ENCODE peak calls at places on chromosomes 12 and 14, in seven cellular contexts. S, L, Y, O, D, J and F are unnamed samples.

GRCh38 chr12:76029982-76030377 is 1.6 kb downstream of the PHLDA1 start:
- DNase-seq in L (no peak), D (peak), O (no peak), J (peak), Y (no peak), S (peak), F (no peak)

GRCh38 chr12:6547987-6548386 is 7.9 kb downstream of the IFFO1 start:
- DNase-seq in O (no peak), D (no peak), S (no peak), L (no peak), J (peak), Y (no peak), F (no peak)

GRCh38 chr12:112353389-112353788 is 28.8 kb downstream of the HECTD4 start:
- DNase-seq in S (no peak), O (no peak), J (peak), L (peak), D (no peak), Y (no peak), F (no peak)

GRCh38 chr14:22848391-22849164 is 12.2 kb downstream of the MMP14 start:
- DNase-seq in J (peak), S (no peak), Y (peak), D (peak), L (no peak), O (peak), F (no peak)

GRCh38 chr12:50047693-50048250 is 9.6 kb upstream of the ASIC1 start:
- DNase-seq in S (no peak), Y (no peak), D (no peak), O (no peak), L (no peak), J (no peak), F (no peak)

GRCh38 chr14:53663709-53664108 is 292.9 kb downstream of the BMP4 start:
- DNase-seq in L (no peak), D (peak), O (no peak), J (peak), Y (no peak), S (peak), F (no peak)

GRCh38 chr12:14275886-14276285 is 89.6 kb upstream of the ATF7IP start:
- DNase-seq in D (no peak), J (no peak), L (no peak), O (no peak), S (no peak), Y (no peak), F (no peak)

GRCh38 chr14:104294628-104294982 is 156.2 kb downstream of the KIF26A start:
- DNase-seq in Y (peak), L (no peak), D (no peak), S (no peak), O (no peak), J (no peak), F (no peak)

GRCh38 chr14:75216427-75217006 is 40.1 kb upstream of the TMED10 start:
- DNase-seq in L (no peak), D (no peak), Y (no peak), J (no peak), O (no peak), S (no peak), F (no peak)

GRCh38 chr14:103401223-103402214 is 16.3 kb downstream of the MARK3 start:
- DNase-seq in S (peak), L (no peak), O (no peak), Y (no peak), J (peak), D (no peak), F (no peak)

GRCh38 chr12:630656-631632 is 32.3 kb downstream of the NINJ2 start:
- DNase-seq in S (no peak), L (no peak), Y (no peak), J (no peak), D (no peak), O (peak), F (no peak)

GRCh38 chr12:54059668-54060067 is 6.0 kb downstream of the HOXC4 start:
- DNase-seq in Y (no peak), J (no peak), D (no peak), S (no peak), L (no peak), O (no peak), F (no peak)

GRCh38 chr14:31010935-31011334 is 14.5 kb upstream of the AP4S1 start:
- DNase-seq in L (no peak), O (no peak), S (no peak), J (no peak), D (no peak), Y (no peak), F (no peak)

GRCh38 chr14:24279301-24280186 is 8.1 kb upstream of the RABGGTA start:
- DNase-seq in Y (no peak), J (no peak), O (no peak), S (no peak), L (peak), D (no peak), F (no peak)
- TF ChIP-seq CTCF in Y (no peak), J (peak), O (no peak), S (peak), L (peak), D (no peak), F (peak)

DNA sequence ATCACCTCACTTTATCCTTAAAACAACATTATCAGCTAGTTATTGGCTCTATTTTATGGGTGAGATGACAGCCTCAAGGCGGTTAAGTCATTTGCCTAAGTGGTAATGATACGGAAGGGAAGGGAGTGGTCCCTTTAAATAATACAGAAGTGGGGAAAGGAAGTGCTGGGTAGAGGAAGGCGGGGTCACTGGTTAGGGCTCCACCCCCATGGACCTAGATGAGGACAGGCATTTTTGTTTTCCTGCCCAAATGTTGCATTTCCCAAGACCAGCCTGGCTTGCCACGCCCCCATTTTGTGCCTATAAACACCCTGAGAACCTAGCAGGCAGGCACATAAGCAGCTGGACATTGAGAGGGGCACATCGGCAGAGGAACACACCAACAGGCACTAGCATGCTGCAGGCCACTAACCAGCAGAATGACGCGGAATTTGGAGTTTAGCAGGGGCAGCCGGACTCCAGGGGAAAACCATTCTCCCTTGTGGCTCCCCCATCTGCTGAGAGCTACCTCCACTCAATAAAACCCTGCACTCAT is 100.9 kb downstream of the EPS8 start:
- DNase-seq in D (peak), S (no peak), J (no peak), L (no peak), O (peak), Y (peak), F (no peak)
- H3K4me3 ChIP-seq in D (no peak), S (no peak), J (no peak), L (no peak), O (peak), Y (no peak), F (no peak)

GRCh38 chr12:132754555-132754954 is 7.1 kb downstream of the ANKLE2 start:
- DNase-seq in L (no peak), S (no peak), O (no peak), Y (no peak), D (no peak), J (no peak), F (no peak)
- TF ChIP-seq CTCF in L (no peak), S (no peak), O (no peak), Y (no peak), D (no peak), J (no peak), F (no peak)

DNA sequence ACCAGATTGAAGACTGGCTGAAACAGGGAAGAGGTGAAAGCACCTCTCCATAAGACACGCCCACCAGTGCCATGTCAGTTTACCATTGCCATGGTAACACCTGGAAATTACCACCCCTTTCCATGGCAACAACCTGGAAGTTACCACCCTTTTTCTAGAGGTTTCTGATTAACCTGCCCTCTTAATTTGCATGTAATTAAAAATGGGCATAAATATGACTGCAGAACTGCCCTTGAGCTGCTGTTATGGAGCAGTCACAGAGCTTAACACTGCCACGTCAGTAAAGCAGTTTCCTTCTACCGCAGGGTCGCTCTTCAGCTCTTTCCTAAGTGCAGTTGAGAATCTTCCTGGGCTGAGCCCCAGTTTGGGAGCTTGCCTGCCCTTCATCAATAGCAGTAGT is 55.2 kb downstream of the RASSF3 start:
- DNase-seq in J (no peak), L (no peak), D (peak), O (no peak), S (no peak), Y (peak), F (peak)
- H3K4me3 ChIP-seq in J (no peak), L (no peak), D (peak), O (no peak), S (no peak), Y (no peak), F (peak)

DNA sequence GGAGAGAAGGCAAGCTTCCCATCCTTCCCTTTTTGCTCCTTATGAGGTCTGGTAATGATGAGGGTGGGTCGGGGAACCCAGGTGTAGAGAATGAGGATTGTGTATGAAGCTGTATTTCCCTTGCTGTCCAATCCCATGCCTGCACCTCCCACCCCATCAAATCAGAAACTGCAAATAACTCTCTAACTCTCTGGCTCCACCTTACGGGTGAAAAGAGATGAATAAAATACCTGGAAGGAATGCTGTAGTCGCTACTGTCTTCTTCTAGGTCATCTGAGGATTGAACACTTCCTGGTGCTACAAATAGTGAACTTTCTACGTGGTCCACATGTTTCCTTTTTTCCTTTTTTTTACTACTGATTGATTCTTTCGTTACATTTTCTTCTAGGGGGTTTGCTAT is 38.9 kb upstream of the DICER1 start:
- DNase-seq in D (no peak), J (no peak), S (peak), Y (peak), O (no peak), L (no peak), F (no peak)
- TF ChIP-seq CTCF in D (peak), J (no peak), S (no peak), Y (no peak), O (peak), L (no peak), F (peak)

GRCh38 chr14:72744416-72745120 is 149.3 kb downstream of the DPF3 start:
- DNase-seq in D (no peak), O (peak), J (no peak), L (no peak), S (no peak), Y (no peak), F (no peak)

GRCh38 chr14:72745546-72745945 is 148.4 kb downstream of the DPF3 start:
- DNase-seq in J (peak), L (no peak), S (no peak), O (no peak), D (peak), Y (no peak), F (no peak)

GRCh38 chr14:72745991-72746980 is 147.6 kb downstream of the DPF3 start:
- DNase-seq in D (no peak), S (no peak), Y (no peak), L (no peak), O (peak), J (peak), F (no peak)

GRCh38 chr14:72751276-72752033 is 142.4 kb downstream of the DPF3 start:
- DNase-seq in Y (no peak), D (no peak), J (peak), L (no peak), O (no peak), S (no peak), F (no peak)

GRCh38 chr14:72747652-72748051 is 146.2 kb downstream of the DPF3 start:
- DNase-seq in L (no peak), O (no peak), J (no peak), D (no peak), Y (no peak), S (no peak), F (no peak)
- H3K4me3 ChIP-seq in L (no peak), O (no peak), J (no peak), D (no peak), Y (no peak), S (no peak), F (no peak)

DNA sequence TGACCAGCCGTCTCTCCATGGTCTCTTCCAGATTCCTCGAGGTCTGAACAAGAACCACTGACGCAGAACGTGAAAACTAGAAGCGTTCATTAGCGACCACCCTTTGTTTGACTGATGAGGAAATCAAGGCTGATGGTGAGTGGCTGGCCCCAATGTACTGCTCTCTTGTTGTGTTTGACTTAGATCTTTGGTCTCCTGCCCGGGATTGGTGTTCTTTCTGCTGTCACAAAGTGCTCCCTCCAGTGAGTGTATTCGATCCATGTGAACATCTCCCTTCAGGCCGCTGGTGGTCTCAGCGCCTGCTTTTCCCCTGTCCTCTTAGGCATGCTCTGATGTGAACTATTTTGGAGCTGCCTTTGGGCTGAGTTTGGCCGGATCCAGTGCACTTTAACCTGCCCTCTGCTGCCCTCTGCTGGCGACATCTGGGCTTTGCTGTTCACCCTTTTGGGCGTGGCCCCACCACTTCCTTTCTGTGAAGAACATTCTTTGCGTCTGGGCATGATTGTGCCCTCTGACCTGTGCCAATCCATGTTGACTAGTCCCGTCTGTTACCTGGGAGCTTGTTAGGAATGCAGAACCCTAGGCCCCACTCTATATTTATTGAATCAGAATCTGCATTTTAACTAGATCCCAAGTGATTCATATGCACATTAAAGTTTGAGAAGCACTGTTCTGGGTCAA is 279.1 kb downstream of the TTC6 start:
- DNase-seq in S (peak), O (peak), J (peak), Y (peak), D (peak), L (peak), F (peak)
- TF ChIP-seq CTCF in S (peak), O (peak), J (peak), Y (peak), D (peak), L (peak), F (peak)